ENCODE peak calls at places on chromosomes 1 and 21, in five cellular contexts. One of them, this sample, is unnamed.
A peak's percentile ranks its signal among the peaks of the same experiment; 100 is the strongest.

GRCh38 chr1:219574484-219575087 is 38.3 kb downstream of the ZC3H11B start:
- DNase-seq in PC-9: no peak
- DNase-seq in naive thymus-derived CD4-positive, alpha-beta T cell: no peak
- DNase-seq in PC-3: no peak
- DNase-seq in uterus: no peak
- DNase-seq in this sample: no peak

GRCh38 chr1:160194737-160195059 is 4.3 kb downstream of the CASQ1 start:
- DNase-seq in PC-3: no peak
- DNase-seq in PC-9: no peak
- DNase-seq in naive thymus-derived CD4-positive, alpha-beta T cell: no peak
- DNase-seq in uterus: no peak
- DNase-seq in this sample: no peak

GRCh38 chr1:29122662-29122986 is 1.1 kb downstream of the TMEM200B start:
- DNase-seq in PC-3: peak; percentile 82
- DNase-seq in naive thymus-derived CD4-positive, alpha-beta T cell: no peak
- DNase-seq in PC-9: peak; percentile 58
- DNase-seq in uterus: peak; percentile 83
- DNase-seq in this sample: peak; percentile 75

GRCh38 chr1:204104331-204105222 is 31.7 kb downstream of the SOX13 start:
- DNase-seq in PC-3: peak; percentile 96
- DNase-seq in uterus: no peak
- DNase-seq in PC-9: peak; percentile 88
- DNase-seq in naive thymus-derived CD4-positive, alpha-beta T cell: no peak
- DNase-seq in this sample: no peak

GRCh38 chr1:31306278-31306677 is 9.4 kb downstream of the ZCCHC17 start:
- DNase-seq in PC-3: peak; percentile 78
- DNase-seq in naive thymus-derived CD4-positive, alpha-beta T cell: no peak
- DNase-seq in uterus: no peak
- DNase-seq in PC-9: no peak
- DNase-seq in this sample: no peak

GRCh38 chr1:8789314-8790214 is 27.9 kb downstream of the RERE start:
- DNase-seq in PC-9: peak; percentile 76
- DNase-seq in PC-3: peak; percentile 79
- DNase-seq in uterus: no peak
- DNase-seq in naive thymus-derived CD4-positive, alpha-beta T cell: no peak
- DNase-seq in this sample: no peak

GRCh38 chr1:18962121-18962721 is 5.7 kb upstream of the IFFO2 start:
- DNase-seq in PC-9: no peak
- DNase-seq in naive thymus-derived CD4-positive, alpha-beta T cell: no peak
- DNase-seq in uterus: peak; percentile 63
- DNase-seq in PC-3: no peak
- DNase-seq in this sample: no peak

GRCh38 chr1:3496916-3497315 is 42.5 kb downstream of the ARHGEF16 start:
- DNase-seq in PC-3: no peak
- DNase-seq in PC-9: no peak
- DNase-seq in uterus: no peak
- DNase-seq in naive thymus-derived CD4-positive, alpha-beta T cell: no peak
- DNase-seq in this sample: no peak

GRCh38 chr1:3315991-3316943 is 138.2 kb upstream of the ARHGEF16 start:
- DNase-seq in PC-3: no peak
- DNase-seq in naive thymus-derived CD4-positive, alpha-beta T cell: peak; percentile 72
- DNase-seq in PC-9: no peak
- DNase-seq in uterus: no peak
- DNase-seq in this sample: no peak

GRCh38 chr1:30417701-30418425 is 305.5 kb downstream of the MATN1 start:
- DNase-seq in naive thymus-derived CD4-positive, alpha-beta T cell: no peak
- DNase-seq in PC-9: no peak
- DNase-seq in PC-3: no peak
- DNase-seq in uterus: peak; percentile 22
- DNase-seq in this sample: peak; percentile 50

GRCh38 chr1:40980453-40981121 is 1.1 kb downstream of the CTPS1 start:
- DNase-seq in naive thymus-derived CD4-positive, alpha-beta T cell: peak; percentile 40
- DNase-seq in uterus: peak; percentile 33
- DNase-seq in PC-9: peak; percentile 29
- DNase-seq in PC-3: peak; percentile 63
- DNase-seq in this sample: no peak

GRCh38 chr1:30740952-30741894 is 16.4 kb downstream of the LAPTM5 start:
- DNase-seq in uterus: no peak
- DNase-seq in PC-9: peak; percentile 34
- DNase-seq in naive thymus-derived CD4-positive, alpha-beta T cell: no peak
- DNase-seq in PC-3: peak; percentile 46
- DNase-seq in this sample: no peak

GRCh38 chr1:76764638-76765572 is 102.4 kb upstream of the ST6GALNAC5 start:
- DNase-seq in naive thymus-derived CD4-positive, alpha-beta T cell: no peak
- DNase-seq in PC-9: no peak
- DNase-seq in uterus: no peak
- DNase-seq in PC-3: no peak
- DNase-seq in this sample: no peak

GRCh38 chr1:154463512-154463990 is 38.5 kb upstream of the TDRD10 start:
- DNase-seq in PC-3: peak; percentile 31
- DNase-seq in naive thymus-derived CD4-positive, alpha-beta T cell: peak; percentile 67
- DNase-seq in PC-9: no peak
- DNase-seq in uterus: no peak
- DNase-seq in this sample: no peak

GRCh38 chr1:12472798-12473551 is 145.0 kb downstream of the DHRS3 start:
- DNase-seq in PC-9: no peak
- DNase-seq in uterus: no peak
- DNase-seq in PC-3: no peak
- DNase-seq in naive thymus-derived CD4-positive, alpha-beta T cell: peak; percentile 59
- DNase-seq in this sample: no peak

GRCh38 chr1:183961132-183961531 is 76.4 kb downstream of the COLGALT2 start:
- DNase-seq in naive thymus-derived CD4-positive, alpha-beta T cell: no peak
- DNase-seq in uterus: no peak
- DNase-seq in PC-3: no peak
- DNase-seq in PC-9: no peak
- DNase-seq in this sample: no peak

GRCh38 chr1:21614419-21615115 is 54.6 kb downstream of the RAP1GAP start:
- DNase-seq in PC-9: peak; percentile 67
- DNase-seq in uterus: no peak
- DNase-seq in PC-3: peak; percentile 30
- DNase-seq in naive thymus-derived CD4-positive, alpha-beta T cell: no peak
- DNase-seq in this sample: no peak

GRCh38 chr1:7449750-7450149 is 321.3 kb upstream of the VAMP3 start:
- DNase-seq in naive thymus-derived CD4-positive, alpha-beta T cell: no peak
- DNase-seq in uterus: no peak
- DNase-seq in PC-3: no peak
- DNase-seq in PC-9: no peak
- DNase-seq in this sample: no peak

GRCh38 chr1:160366731-160367515 is at the start of gene NHLH1:
- DNase-seq in uterus: no peak
- DNase-seq in PC-3: no peak
- DNase-seq in naive thymus-derived CD4-positive, alpha-beta T cell: no peak
- DNase-seq in PC-9: no peak
- DNase-seq in this sample: peak; percentile 16

GRCh38 chr1:153849487-153850185 is 73.1 kb downstream of the GATAD2B start:
- DNase-seq in PC-3: no peak
- DNase-seq in PC-9: no peak
- DNase-seq in naive thymus-derived CD4-positive, alpha-beta T cell: no peak
- DNase-seq in uterus: no peak
- DNase-seq in this sample: no peak

GRCh38 chr21:45570826-45571601 is 28.8 kb upstream of the SLC19A1 start:
- DNase-seq in naive thymus-derived CD4-positive, alpha-beta T cell: no peak
- DNase-seq in PC-3: no peak
- DNase-seq in PC-9: no peak
- DNase-seq in uterus: peak; percentile 55
- DNase-seq in this sample: no peak

GRCh38 chr1:155961937-155962336 is 16.4 kb downstream of the ARHGEF2 start:
- DNase-seq in PC-3: peak; percentile 100
- DNase-seq in uterus: peak; percentile 70
- DNase-seq in naive thymus-derived CD4-positive, alpha-beta T cell: no peak
- DNase-seq in PC-9: peak; percentile 98
- DNase-seq in this sample: peak; percentile 84

GRCh38 chr1:62070384-62071011 is 124.2 kb upstream of the L1TD1 start:
- DNase-seq in naive thymus-derived CD4-positive, alpha-beta T cell: no peak
- DNase-seq in uterus: no peak
- DNase-seq in PC-3: peak; percentile 47
- DNase-seq in PC-9: no peak
- DNase-seq in this sample: no peak

GRCh38 chr1:2962061-2962460 is 59.2 kb upstream of the ACTRT2 start:
- DNase-seq in PC-9: no peak
- DNase-seq in naive thymus-derived CD4-positive, alpha-beta T cell: no peak
- DNase-seq in PC-3: no peak
- DNase-seq in uterus: no peak
- DNase-seq in this sample: no peak

GRCh38 chr21:35303085-35303484 is 254.0 kb upstream of the RUNX1 start:
- DNase-seq in PC-9: no peak
- DNase-seq in naive thymus-derived CD4-positive, alpha-beta T cell: no peak
- DNase-seq in PC-3: peak; percentile 98
- DNase-seq in uterus: no peak
- DNase-seq in this sample: no peak

GRCh38 chr21:16308269-16308668 is 578.5 kb downstream of the USP25 start:
- DNase-seq in PC-9: no peak
- DNase-seq in PC-3: no peak
- DNase-seq in uterus: no peak
- DNase-seq in naive thymus-derived CD4-positive, alpha-beta T cell: no peak
- DNase-seq in this sample: no peak

GRCh38 chr1:152580433-152580832 is at the start of gene LCE3D:
- DNase-seq in PC-3: peak; percentile 0
- DNase-seq in uterus: no peak
- DNase-seq in naive thymus-derived CD4-positive, alpha-beta T cell: no peak
- DNase-seq in PC-9: no peak
- DNase-seq in this sample: no peak

GRCh38 chr1:152582647-152583046 is 2.3 kb upstream of the LCE3D start:
- DNase-seq in naive thymus-derived CD4-positive, alpha-beta T cell: no peak
- DNase-seq in PC-9: no peak
- DNase-seq in PC-3: peak; percentile 22
- DNase-seq in uterus: no peak
- DNase-seq in this sample: no peak

DNA sequence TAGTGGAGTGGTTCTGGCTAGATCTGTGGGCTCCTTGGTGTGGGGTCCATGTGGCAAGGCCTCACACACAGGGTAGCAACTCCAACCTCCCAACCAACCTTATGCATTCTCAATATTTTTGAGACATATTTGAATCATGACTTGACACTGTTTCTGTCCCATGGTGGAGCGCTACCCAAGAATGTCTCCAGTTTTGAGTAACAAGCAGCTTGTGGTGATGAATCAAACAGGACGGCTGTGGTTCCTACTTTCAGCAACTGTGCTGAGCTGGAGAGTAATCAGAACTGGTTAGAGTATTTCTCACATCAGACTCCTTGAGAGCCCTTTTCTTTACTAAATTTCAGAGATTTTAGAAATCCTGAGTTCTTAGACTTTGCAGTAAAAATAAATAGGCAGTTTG is 3.1 kb downstream of the LCE3D start:
- DNase-seq in naive thymus-derived CD4-positive, alpha-beta T cell: no peak
- DNase-seq in PC-9: no peak
- DNase-seq in PC-3: no peak
- DNase-seq in uterus: no peak
- DNase-seq in this sample: no peak
- H3K9me3 ChIP-seq in naive thymus-derived CD4-positive, alpha-beta T cell: no peaks in the 10 kb centered on the region
- H3K9me3 ChIP-seq in PC-9: no peaks in the 10 kb centered on the region
- H3K9me3 ChIP-seq in PC-3: no peaks in the 10 kb centered on the region
- H3K9me3 ChIP-seq in uterus: no peaks in the 10 kb centered on the region
- H3K9me3 ChIP-seq in this sample: no peaks in the 10 kb centered on the region

DNA sequence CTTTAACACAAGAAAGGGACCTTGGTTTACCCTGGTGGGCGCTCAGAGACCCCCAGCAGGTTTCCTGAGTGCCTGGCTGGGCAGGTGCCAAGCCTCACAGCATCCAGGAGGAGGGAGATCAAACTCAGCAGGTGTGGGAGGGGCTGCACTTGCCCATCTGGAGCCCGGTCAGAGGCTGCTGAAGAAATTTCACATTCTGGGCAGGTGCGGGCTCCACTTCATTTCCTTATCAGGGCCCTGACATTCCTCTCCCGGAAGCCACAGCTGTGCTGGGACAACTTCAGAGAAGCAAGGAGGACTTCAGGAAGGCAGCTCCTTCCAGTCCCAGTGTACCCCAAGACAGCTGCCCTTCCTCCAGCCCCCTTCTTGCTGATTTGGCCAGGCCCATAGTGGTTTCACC is 82.9 kb downstream of the ITPKB start:
- DNase-seq in PC-3: no peak
- DNase-seq in uterus: no peak
- DNase-seq in naive thymus-derived CD4-positive, alpha-beta T cell: no peak
- DNase-seq in PC-9: no peak
- DNase-seq in this sample: no peak
- H3K4me3 ChIP-seq in PC-3: no peak overlapping the region
- H3K4me3 ChIP-seq in uterus: no peak overlapping the region
- H3K4me3 ChIP-seq in naive thymus-derived CD4-positive, alpha-beta T cell: peak overlapping the region; percentile 10
- H3K4me3 ChIP-seq in PC-9: no peak overlapping the region
- H3K4me3 ChIP-seq in this sample: no peak overlapping the region

GRCh38 chr21:41681939-41682718 is 84.7 kb downstream of the RIPK4 start:
- DNase-seq in PC-9: peak; percentile 37
- DNase-seq in uterus: no peak
- DNase-seq in PC-3: peak; percentile 89
- DNase-seq in naive thymus-derived CD4-positive, alpha-beta T cell: no peak
- DNase-seq in this sample: no peak
- H3K27ac ChIP-seq in PC-9: peak overlapping the region; percentile 99
- H3K27ac ChIP-seq in uterus: no peak overlapping the region
- H3K27ac ChIP-seq in PC-3: peak overlapping the region; percentile 98
- H3K27ac ChIP-seq in naive thymus-derived CD4-positive, alpha-beta T cell: no peak overlapping the region
- H3K27ac ChIP-seq in this sample: no peak overlapping the region

GRCh38 chr1:197798492-197798891 is 23.2 kb upstream of the DENND1B start:
- DNase-seq in PC-3: no peak
- DNase-seq in uterus: no peak
- DNase-seq in PC-9: no peak
- DNase-seq in naive thymus-derived CD4-positive, alpha-beta T cell: no peak
- DNase-seq in this sample: no peak
- H3K9me3 ChIP-seq in PC-3: no peaks in the 10 kb centered on the region
- H3K9me3 ChIP-seq in uterus: no peaks in the 10 kb centered on the region
- H3K9me3 ChIP-seq in PC-9: peaks cover 5% of the 10 kb centered on the region
- H3K9me3 ChIP-seq in naive thymus-derived CD4-positive, alpha-beta T cell: peaks cover 26% of the 10 kb centered on the region
- H3K9me3 ChIP-seq in this sample: no peaks in the 10 kb centered on the region